ENCODE peak calls at places on chromosomes 6 and 20, in five cellular contexts. O, J, B, L and P are unnamed samples.

GRCh38 chr20:5975778-5976177 is 25.3 kb downstream of the MCM8 start:
- DNase-seq in O (no peak), J (no peak), B (no peak), L (no peak), P (no peak)

GRCh38 chr20:48749437-48749836 is 78.4 kb downstream of the PREX1 start:
- DNase-seq in O (no peak), B (no peak), L (no peak), J (no peak), P (no peak)

GRCh38 chr6:40585661-40586269 is 1.4 kb downstream of the LRFN2 start:
- DNase-seq in O (no peak), J (no peak), L (no peak), B (no peak), P (no peak)

GRCh38 chr20:33373735-33374605 is 27.3 kb downstream of the CDK5RAP1 start:
- DNase-seq in B (peak; percentile 28), O (peak; percentile 46), L (no peak), J (no peak), P (no peak)

GRCh38 chr20:36777152-36777551 is 3.6 kb upstream of the DSN1 start:
- DNase-seq in B (no peak), J (no peak), O (no peak), L (no peak), P (peak; percentile 68)

GRCh38 chr6:104633125-104633524 is 226.6 kb downstream of the HACE1 start:
- DNase-seq in L (no peak), B (no peak), J (no peak), O (no peak), P (no peak)

GRCh38 chr6:145761584-145761983 is 26.3 kb upstream of the EPM2A start:
- DNase-seq in J (no peak), L (no peak), B (no peak), O (no peak), P (no peak)

GRCh38 chr6:106360410-106360988 is at the start of gene CRYBG1:
- DNase-seq in O (peak; percentile 91), L (peak; percentile 77), J (peak; percentile 74), B (no peak), P (peak; percentile 74)

GRCh38 chr6:137848672-137849071 is 18.4 kb upstream of the TNFAIP3 start:
- DNase-seq in L (no peak), J (no peak), B (no peak), O (no peak), P (no peak)

GRCh38 chr6:142627474-142627873 is 317.5 kb downstream of the HIVEP2 start:
- DNase-seq in B (no peak), J (no peak), L (no peak), O (no peak), P (no peak)

GRCh38 chr6:18126116-18126515 is 3.6 kb upstream of the NHLRC1 start:
- DNase-seq in O (no peak), L (no peak), B (no peak), J (no peak), P (no peak)

GRCh38 chr6:144284753-144285547 is at the start of gene UTRN:
- DNase-seq in B (peak; percentile 77), O (peak; percentile 83), L (peak; percentile 29), J (peak; percentile 72), P (peak; percentile 81)

GRCh38 chr20:21433329-21433890 is 36.1 kb upstream of the NKX2-4 start:
- DNase-seq in B (peak; percentile 76), L (no peak), J (no peak), O (peak; percentile 62), P (no peak)

GRCh38 chr6:168865-169455 is 123.3 kb upstream of the DUSP22 start:
- DNase-seq in L (no peak), O (peak; percentile 44), J (no peak), B (no peak), P (no peak)

GRCh38 chr6:125219451-125219942 is 65.9 kb downstream of the TPD52L1 start:
- DNase-seq in B (no peak), O (no peak), J (no peak), L (no peak), P (no peak)

GRCh38 chr20:62269871-62270270 is 31.6 kb downstream of the OSBPL2 start:
- DNase-seq in O (no peak), L (no peak), J (no peak), B (no peak), P (peak; percentile 87)

GRCh38 chr20:618980-619379 is 8.9 kb upstream of the TCF15 start:
- DNase-seq in B (no peak), O (no peak), J (no peak), L (no peak), P (no peak)

GRCh38 chr6:13846841-13847240 is 32.5 kb upstream of the MCUR1 start:
- DNase-seq in J (no peak), L (no peak), O (no peak), B (no peak), P (no peak)